ENCODE peak calls at places on chromosomes 11 and 22, in seven cellular contexts. N is sigmoid colon, F is K562, W is body of pancreas, B is thyroid gland, D is Peyer's patch, L is gastrocnemius medialis. V is an unnamed sample.

GRCh38 chr22:43891360-43892182 is at the start of gene PNPLA5:
- DNase-seq in N (no peak), F (no peak), W (no peak), B (no peak), D (no peak), L (no peak), V (no peak)

GRCh38 chr22:43945632-43946390 is 9.4 kb upstream of the SAMM50 start:
- DNase-seq in N (no peak), F (peak; percentile 71), W (peak; percentile 51), B (peak; percentile 41), D (peak; percentile 55), L (no peak), V (peak; percentile 73)

GRCh38 chr11:34488855-34489557 is 24.6 kb downstream of the ELF5 start:
- DNase-seq in N (no peak), F (no peak), W (no peak), B (no peak), D (no peak), L (no peak), V (no peak)

GRCh38 chr11:79265756-79266322 is 175.0 kb downstream of the TENM4 start:
- DNase-seq in N (no peak), F (no peak), W (no peak), B (no peak), D (no peak), L (no peak), V (no peak)

GRCh38 chr22:44159230-44159629 is 21.5 kb upstream of the PARVG start:
- DNase-seq in N (peak; percentile 92), F (no peak), W (no peak), B (no peak), D (no peak), L (no peak), V (no peak)

GRCh38 chr11:111183706-111184105 is 61.8 kb upstream of the POU2AF2 start:
- DNase-seq in N (no peak), F (no peak), W (no peak), B (no peak), D (no peak), L (no peak), V (no peak)

GRCh38 chr11:79397252-79397651 is 43.6 kb downstream of the TENM4 start:
- DNase-seq in N (no peak), F (no peak), W (no peak), B (no peak), D (no peak), L (no peak), V (no peak)

GRCh38 chr11:7143908-7144307 is 55.1 kb downstream of the RBMXL2 start:
- DNase-seq in N (no peak), F (no peak), W (no peak), B (no peak), D (no peak), L (no peak), V (no peak)

GRCh38 chr22:42389137-42389536 is 43.1 kb downstream of the NFAM1 start:
- DNase-seq in N (no peak), F (no peak), W (no peak), B (no peak), D (no peak), L (no peak), V (no peak)

GRCh38 chr11:26335903-26336302 is 4.0 kb downstream of the ANO3 start:
- DNase-seq in N (no peak), F (no peak), W (no peak), B (no peak), D (no peak), L (no peak), V (no peak)

GRCh38 chr11:46363031-46363407 is 15.8 kb downstream of the DGKZ start:
- DNase-seq in N (no peak), F (no peak), W (peak; percentile 52), B (no peak), D (no peak), L (peak; percentile 64), V (peak; percentile 81)

GRCh38 chr11:123186291-123186690 is 8.8 kb downstream of the CLMP start:
- DNase-seq in N (no peak), F (no peak), W (no peak), B (no peak), D (no peak), L (no peak), V (no peak)
- H3K27ac ChIP-seq in N (peak overlapping the region; percentile 89), F (no peak overlapping the region), W (no peak overlapping the region), B (no peak overlapping the region), D (no peak overlapping the region), L (no peak overlapping the region), V (no peak overlapping the region)

DNA sequence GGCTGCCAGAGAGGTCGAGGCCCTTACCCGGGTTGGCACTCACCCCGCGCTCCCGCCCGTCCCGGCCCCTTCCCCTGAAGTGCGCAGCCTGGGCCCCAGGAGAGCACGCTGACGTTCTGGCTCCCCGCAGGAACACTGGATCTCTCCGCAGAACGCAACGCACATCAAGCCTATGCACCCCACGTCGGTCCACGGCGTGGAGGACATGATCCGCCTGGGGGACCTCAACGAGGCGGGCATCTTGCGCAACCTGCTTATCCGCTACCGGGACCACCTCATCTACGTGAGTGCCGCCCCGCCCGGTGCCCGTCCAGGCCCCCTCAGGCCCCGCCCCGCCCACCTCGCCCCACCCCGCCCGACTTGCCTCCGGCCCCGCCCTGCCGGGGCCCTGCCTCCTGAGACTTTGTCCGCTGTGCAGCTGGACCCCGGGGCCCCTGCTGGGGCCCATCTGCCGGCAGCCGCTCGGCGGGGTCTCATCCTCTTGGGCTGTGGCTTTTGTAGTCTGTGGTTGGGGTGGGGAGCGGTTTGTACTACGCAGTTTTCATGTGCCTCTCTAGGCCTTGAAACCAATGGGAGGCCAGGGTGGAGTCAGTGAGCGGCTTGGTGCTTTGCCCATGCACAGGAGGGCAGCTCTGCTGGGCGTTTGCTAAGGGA is 19.7 kb downstream of the MYO7A start:
- DNase-seq in N (no peak), F (peak; percentile 69), W (peak; percentile 38), B (peak; percentile 36), D (no peak), L (no peak), V (no peak)
- H3K4me3 ChIP-seq in N (peak overlapping the region; percentile 5), F (no peak overlapping the region), W (no peak overlapping the region), B (no peak overlapping the region), D (peak overlapping the region; percentile 43), L (no peak overlapping the region), V (peak overlapping the region; percentile 37)

DNA sequence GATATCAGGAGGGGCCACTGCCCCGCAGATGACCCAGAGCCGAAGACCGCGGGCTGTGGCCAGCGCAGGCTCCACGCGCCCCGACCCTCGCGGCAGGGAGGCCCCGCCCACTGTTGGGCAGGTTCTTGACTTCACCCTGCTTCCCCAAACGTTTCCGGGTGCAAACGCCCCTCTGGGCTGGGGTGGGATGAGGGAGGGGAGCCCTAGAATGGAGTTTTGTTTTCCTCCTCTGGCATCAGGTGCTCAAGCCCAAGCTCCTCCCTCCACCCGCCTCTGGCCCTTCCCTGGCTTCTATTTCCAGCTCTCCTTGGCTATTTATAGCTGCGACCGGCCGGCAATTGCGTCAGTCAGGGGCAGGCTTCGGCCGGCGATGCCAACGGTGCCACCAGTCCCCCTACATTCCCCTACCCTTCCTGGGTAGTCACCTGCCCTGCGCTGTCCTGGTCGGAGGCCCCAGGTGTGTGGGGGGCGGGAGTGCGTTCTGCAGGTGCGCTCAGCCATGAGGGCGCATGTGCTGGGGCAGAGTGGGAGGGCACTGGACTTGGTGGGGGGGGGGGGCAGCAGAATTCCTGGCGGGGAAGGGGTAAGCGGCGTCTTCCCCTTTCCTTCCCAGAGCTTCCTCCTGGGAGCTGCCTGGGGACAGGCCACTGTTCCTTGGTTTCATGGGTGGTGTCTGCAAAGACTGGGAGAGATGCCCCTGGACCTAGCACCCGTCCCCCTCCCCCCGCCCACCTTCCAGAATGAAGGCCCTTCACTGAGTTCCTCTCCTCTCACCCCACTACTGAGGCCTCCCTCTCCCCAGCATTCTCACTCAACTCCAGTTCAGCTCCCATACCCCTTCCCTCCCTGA is 23.6 kb downstream of the DUSP8 start:
- DNase-seq in N (peak; percentile 94), F (no peak), W (peak; percentile 94), B (peak; percentile 96), D (no peak), L (peak; percentile 75), V (peak; percentile 86)
- TF ChIP-seq POLR2A in N (peak; percentile 53), F (no peak), W (peak; percentile 64), B (no peak), D (no peak), L (peak; percentile 82), V (no peak)

GRCh38 chr22:29026579-29026978 is 35.1 kb downstream of the C22orf31 start:
- DNase-seq in N (no peak), F (no peak), W (no peak), B (no peak), D (no peak), L (no peak), V (no peak)

GRCh38 chr22:29022101-29022817 is 39.4 kb downstream of the C22orf31 start:
- DNase-seq in N (no peak), F (no peak), W (no peak), B (no peak), D (no peak), L (no peak), V (no peak)

GRCh38 chr22:29028468-29028867 is 33.2 kb downstream of the C22orf31 start:
- DNase-seq in N (no peak), F (no peak), W (no peak), B (no peak), D (no peak), L (no peak), V (no peak)

GRCh38 chr22:29018293-29019189 is 43.1 kb downstream of the C22orf31 start:
- DNase-seq in N (no peak), F (no peak), W (no peak), B (no peak), D (no peak), L (no peak), V (no peak)

GRCh38 chr22:29023172-29023796 is 38.3 kb downstream of the C22orf31 start:
- DNase-seq in N (no peak), F (no peak), W (no peak), B (peak; percentile 31), D (no peak), L (no peak), V (no peak)
- H3K27ac ChIP-seq in N (no peak overlapping the region), F (no peak overlapping the region), W (peak overlapping the region; percentile 29), B (no peak overlapping the region), D (no peak overlapping the region), L (no peak overlapping the region), V (no peak overlapping the region)

GRCh38 chr11:117255966-117256365 is 23.5 kb downstream of the RNF214 start:
- DNase-seq in N (no peak), F (no peak), W (no peak), B (no peak), D (no peak), L (no peak), V (no peak)

GRCh38 chr11:117259417-117259816 is 26.9 kb downstream of the RNF214 start:
- DNase-seq in N (no peak), F (no peak), W (no peak), B (no peak), D (no peak), L (no peak), V (no peak)

DNA sequence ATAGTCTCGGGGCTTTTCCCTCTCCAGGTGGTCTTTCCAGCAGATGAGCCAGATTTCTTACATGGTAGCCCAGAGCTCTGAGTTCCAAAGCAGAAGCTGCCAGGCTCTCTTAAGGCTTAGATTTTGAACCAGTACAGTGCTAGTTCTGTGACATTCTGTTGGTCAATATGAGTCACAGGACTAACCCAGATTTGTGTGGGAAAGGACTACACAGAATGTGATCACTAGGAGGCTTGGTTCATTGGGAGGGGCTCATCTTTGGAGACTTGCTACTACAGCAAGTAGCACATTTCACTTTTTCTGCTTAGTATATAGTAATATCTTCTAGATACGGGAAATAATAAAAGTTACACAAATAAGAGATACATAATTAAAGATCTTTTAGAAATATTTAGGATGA is 24.1 kb downstream of the RNF214 start:
- DNase-seq in N (no peak), F (no peak), W (no peak), B (no peak), D (no peak), L (no peak), V (no peak)
- H3K4me3 ChIP-seq in N (no peak overlapping the region), F (no peak overlapping the region), W (no peak overlapping the region), B (no peak overlapping the region), D (no peak overlapping the region), L (no peak overlapping the region), V (no peak overlapping the region)

V was measured in heart left ventricle.